ENCODE peak calls at places on chromosome 9, in five cellular contexts. T, J, F, P and E are unnamed samples.

GRCh38 chr9:121321039-121321503 is 49.0 kb downstream of the STOM start:
- DNase-seq in T (peak), J (no peak), F (no peak), P (no peak), E (no peak)

GRCh38 chr9:98359569-98359968 is 104.1 kb upstream of the TBC1D2 start:
- DNase-seq in T (no peak), J (no peak), F (no peak), P (no peak), E (no peak)

GRCh38 chr9:15158019-15158418 is 149.0 kb downstream of the TTC39B start:
- DNase-seq in T (no peak), J (no peak), F (no peak), P (no peak), E (no peak)

GRCh38 chr9:91423785-91424402 is at the start of gene NFIL3:
- DNase-seq in T (peak), J (peak), F (peak), P (peak), E (peak)

GRCh38 chr9:36862206-36863145 is 171.6 kb downstream of the PAX5 start:
- DNase-seq in T (no peak), J (peak), F (peak), P (peak), E (peak)

GRCh38 chr9:36867672-36868471 is 166.2 kb downstream of the PAX5 start:
- DNase-seq in T (no peak), J (peak), F (no peak), P (no peak), E (no peak)

GRCh38 chr9:72351538-72352453 is 13.2 kb downstream of the ZFAND5 start:
- DNase-seq in T (no peak), J (no peak), F (no peak), P (no peak), E (peak)

GRCh38 chr9:96027271-96028131 is 152.0 kb downstream of the ERCC6L2 start:
- DNase-seq in T (no peak), J (no peak), F (no peak), P (no peak), E (no peak)

GRCh38 chr9:127796899-127797370 is 5.7 kb upstream of the FPGS start:
- DNase-seq in T (no peak), J (no peak), F (no peak), P (no peak), E (no peak)

GRCh38 chr9:6197330-6197729 is 18.3 kb upstream of the IL33 start:
- DNase-seq in T (no peak), J (no peak), F (peak), P (no peak), E (peak)

GRCh38 chr9:93667627-93668026 is 91.2 kb downstream of the PHF2 start:
- DNase-seq in T (peak), J (no peak), F (no peak), P (no peak), E (no peak)

GRCh38 chr9:38114905-38115304 is 45.9 kb upstream of the SHB start:
- DNase-seq in T (no peak), J (no peak), F (no peak), P (no peak), E (no peak)

GRCh38 chr9:92010705-92011536 is 60.9 kb upstream of the ROR2 start:
- DNase-seq in T (no peak), J (no peak), F (peak), P (no peak), E (no peak)

DNA sequence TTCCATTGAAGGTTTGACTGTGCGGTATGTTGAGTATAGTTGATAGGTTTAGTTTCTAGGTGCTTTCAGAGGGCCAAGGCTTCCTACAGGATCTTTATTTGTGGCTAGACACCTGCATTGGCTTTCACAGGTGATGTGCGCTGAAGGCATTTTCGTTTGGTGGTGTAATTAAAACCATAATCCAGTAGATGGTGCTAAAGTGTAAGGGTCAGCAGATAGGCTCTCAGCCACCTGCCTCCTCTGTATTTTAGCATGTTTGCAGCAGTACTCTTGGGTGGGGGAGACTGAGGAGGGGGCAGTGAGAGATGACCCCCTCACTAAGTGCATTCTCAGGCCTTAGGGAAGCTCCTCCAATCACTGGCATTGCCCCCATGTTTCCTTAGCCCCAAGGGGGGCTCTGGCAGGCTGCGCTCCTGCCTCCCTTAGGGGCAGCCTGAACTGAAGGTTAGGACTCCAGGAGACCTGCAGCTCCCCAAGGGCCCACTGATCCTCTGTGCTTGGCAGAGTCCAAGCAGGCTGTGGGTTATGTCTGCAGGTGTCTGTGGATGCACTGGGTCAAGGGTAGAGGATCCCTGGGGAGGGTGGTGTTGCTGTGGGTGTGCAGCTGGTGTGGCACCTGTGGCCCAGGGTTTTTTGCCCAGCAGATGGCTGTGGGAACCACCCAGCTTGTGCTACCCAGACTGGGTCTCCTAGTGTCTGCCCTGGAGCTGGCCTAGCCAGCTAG is 23.4 kb downstream of the CDK20 start:
- DNase-seq in T (no peak), J (no peak), F (no peak), P (no peak), E (peak)
- H3K4me3 ChIP-seq in T (no peak), J (no peak), F (no peak), P (no peak), E (no peak)

DNA sequence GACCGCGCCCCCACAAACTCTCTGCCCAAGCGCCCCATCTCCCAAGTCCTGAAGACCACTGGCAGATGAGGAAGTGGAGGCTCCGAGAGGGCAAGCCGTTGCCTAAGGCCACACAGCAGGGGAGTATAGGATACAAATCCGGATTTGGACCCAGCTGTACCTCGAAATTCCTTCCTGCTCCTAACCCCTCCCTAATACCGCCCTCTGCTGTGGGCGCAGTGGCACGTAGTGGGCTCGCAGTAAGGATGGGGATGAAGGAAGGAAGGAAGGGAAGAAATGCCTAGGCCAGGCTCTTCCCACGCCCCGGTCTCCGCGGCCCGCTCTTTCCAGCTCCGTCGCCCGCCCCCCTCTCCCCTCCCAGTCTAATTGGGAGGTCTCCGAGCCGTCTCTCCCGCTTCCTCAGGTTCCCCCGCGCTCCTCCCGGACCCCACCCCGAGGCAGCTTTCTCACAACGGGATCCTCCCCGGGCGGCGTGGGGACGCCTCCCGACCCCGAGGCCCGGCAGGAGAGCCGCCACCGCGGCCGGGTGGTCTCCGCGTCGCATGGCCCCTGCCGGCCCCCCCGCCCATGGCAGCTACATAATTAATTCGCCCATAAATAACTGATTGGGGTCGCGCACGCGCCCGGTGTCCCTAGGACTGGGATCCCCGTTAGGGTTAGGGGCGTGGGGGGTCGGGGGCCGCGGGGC is 138.9 kb downstream of the C9orf50 start:
- DNase-seq in T (peak), J (no peak), F (peak), P (no peak), E (peak)
- TF ChIP-seq CTCF in T (no peak), J (no peak), F (peak), P (peak), E (peak)

DNA sequence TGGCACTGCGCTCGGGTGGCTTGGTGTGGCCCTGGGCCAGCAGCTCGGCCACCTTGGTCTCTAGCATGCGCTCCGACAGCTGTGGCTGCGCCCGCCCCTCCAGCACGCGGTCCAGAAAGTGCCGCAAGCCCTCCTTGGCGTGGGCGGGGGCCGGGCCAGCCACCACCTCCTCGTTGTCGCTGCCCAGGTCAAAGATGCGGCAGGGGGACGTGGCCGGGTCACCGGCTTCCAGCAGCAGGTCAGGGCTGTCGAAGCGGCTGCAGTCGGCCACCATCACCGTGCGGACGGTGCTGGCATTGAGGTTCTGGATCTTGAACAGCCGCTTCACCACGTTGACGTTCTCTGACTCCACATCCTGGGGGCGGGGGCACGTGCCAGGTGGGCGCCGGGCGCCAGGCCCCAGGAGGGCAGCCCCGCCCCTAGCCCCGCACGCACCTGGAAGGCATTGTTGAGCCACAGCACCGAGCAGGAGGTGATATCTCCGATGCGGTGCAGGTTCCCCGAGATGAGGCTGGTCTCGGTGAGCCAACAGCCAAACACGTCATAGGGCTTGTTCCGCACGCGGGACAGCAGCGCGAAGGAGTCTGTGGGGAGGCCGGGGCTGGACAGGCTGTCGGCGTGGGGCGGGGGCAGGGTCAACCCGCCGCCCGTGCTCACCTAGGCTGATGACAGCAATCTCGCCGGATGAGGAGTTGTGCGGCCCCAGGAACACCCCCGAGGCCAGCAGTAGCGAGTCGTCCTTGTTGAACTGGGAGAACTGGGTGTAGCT is 2.2 kb downstream of the FBXW5 start:
- DNase-seq in T (peak), J (no peak), F (no peak), P (no peak), E (no peak)
- H3K4me3 ChIP-seq in T (peak), J (peak), F (no peak), P (no peak), E (no peak)

GRCh38 chr9:134214395-134214765 is 50.0 kb upstream of the RNU6ATAC start:
- DNase-seq in T (no peak), J (no peak), F (no peak), P (no peak), E (no peak)
- TF ChIP-seq CTCF in T (no peak), J (no peak), F (no peak), P (no peak), E (no peak)

GRCh38 chr9:650362-650761 is 191.1 kb upstream of the DMRT1 start:
- DNase-seq in T (no peak), J (no peak), F (no peak), P (no peak), E (peak)
- H3K4me3 ChIP-seq in T (peak), J (no peak), F (no peak), P (no peak), E (no peak)

GRCh38 chr9:76927540-76928240 is 21.8 kb upstream of the PRUNE2 start:
- DNase-seq in T (no peak), J (no peak), F (no peak), P (no peak), E (peak)

GRCh38 chr9:76926324-76926731 is 20.4 kb upstream of the PRUNE2 start:
- DNase-seq in T (peak), J (no peak), F (peak), P (no peak), E (peak)

GRCh38 chr9:76932778-76933177 is 26.9 kb upstream of the PRUNE2 start:
- DNase-seq in T (no peak), J (no peak), F (peak), P (no peak), E (peak)

GRCh38 chr9:76921161-76921560 is 15.2 kb upstream of the PRUNE2 start:
- DNase-seq in T (no peak), J (no peak), F (peak), P (no peak), E (no peak)

DNA sequence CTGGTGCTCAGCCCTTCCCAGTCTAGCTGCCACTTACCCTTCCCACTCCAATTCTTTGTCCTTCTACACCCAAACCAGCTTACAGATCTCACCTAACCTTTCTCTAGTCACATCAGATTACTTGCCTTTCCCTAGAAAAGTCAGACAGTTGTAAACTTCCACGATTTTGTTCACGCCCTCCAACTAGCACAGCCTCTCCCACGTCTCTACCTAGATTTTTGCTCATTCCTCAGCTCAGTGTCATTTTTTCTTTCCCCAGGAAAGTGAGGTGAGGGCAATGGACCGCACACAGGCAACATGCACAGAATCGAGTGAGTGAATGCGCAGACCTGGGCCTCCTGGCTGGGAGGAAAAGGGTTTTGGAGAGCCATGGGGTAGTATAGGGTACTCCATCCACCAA is 20.9 kb upstream of the PRUNE2 start:
- DNase-seq in T (no peak), J (no peak), F (no peak), P (no peak), E (no peak)
- TF ChIP-seq CTCF in T (no peak), J (no peak), F (no peak), P (no peak), E (no peak)

DNA sequence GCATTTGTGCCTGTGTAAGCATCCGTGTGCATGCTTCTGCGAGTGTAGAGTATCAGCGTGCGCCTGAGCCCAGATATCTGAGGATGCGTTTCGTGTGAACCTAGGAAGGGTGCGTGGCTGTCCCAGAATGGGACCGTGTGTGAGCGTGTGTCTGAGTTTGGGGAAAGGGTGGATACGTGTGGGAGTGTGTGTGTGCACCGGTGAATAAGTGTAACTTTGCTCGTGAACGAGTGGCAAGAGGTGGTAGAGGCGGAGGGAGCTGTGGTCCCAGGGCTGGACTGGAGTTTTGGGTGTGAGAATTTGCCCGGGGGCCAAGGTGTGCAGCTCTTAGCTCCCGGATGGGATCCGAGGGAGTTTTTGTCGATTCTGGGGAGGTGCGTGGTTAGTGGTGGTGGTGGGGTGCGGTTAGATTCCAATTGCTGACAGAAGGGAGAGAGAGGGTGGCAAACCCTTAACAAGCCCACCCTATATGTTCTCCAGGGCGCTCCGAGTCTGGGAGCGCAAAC is 687 bp upstream of the COL27A1 start:
- DNase-seq in T (no peak), J (no peak), F (no peak), P (no peak), E (no peak)
- H3K4me3 ChIP-seq in T (peak), J (peak), F (peak), P (peak), E (no peak)